ENCODE peak calls at places on chromosomes 11 and 22, in eight cellular contexts. N is pancreas, A is nephron progenitor cell, L is Calu3, D is left ventricle myocardium inferior, Z is neural crest cell, V is mammary epithelial cell, Q is neural progenitor cell. J is an unnamed sample.

GRCh38 chr11:117985953-117986887 is at the start of gene IL10RA:
- DNase-seq in Z (peak), A (peak), D (peak), V (peak), L (peak), N (peak), Q (peak), J (peak)

GRCh38 chr22:41216984-41217383 is 11.9 kb downstream of the L3MBTL2 start:
- DNase-seq in D (no peak), L (no peak), Q (no peak), A (no peak), Z (no peak), N (no peak), V (no peak), J (no peak)

GRCh38 chr11:96794152-96794551 is 404.3 kb downstream of the JRKL start:
- DNase-seq in Q (peak), L (no peak), A (no peak), D (no peak), Z (no peak), N (no peak), V (peak), J (no peak)

GRCh38 chr11:134736251-134737072 is 324.4 kb upstream of the B3GAT1 start:
- DNase-seq in Q (no peak), A (no peak), V (no peak), N (no peak), L (no peak), D (no peak), Z (no peak), J (no peak)

GRCh38 chr11:130071211-130071712 is 1.6 kb downstream of the APLP2 start:
- DNase-seq in Q (no peak), N (no peak), A (no peak), D (no peak), Z (no peak), V (peak), L (no peak), J (no peak)

GRCh38 chr11:69657911-69658605 is 17.1 kb downstream of the LTO1 start:
- DNase-seq in L (no peak), Z (peak), D (no peak), V (no peak), A (peak), Q (peak), N (no peak), J (peak)

GRCh38 chr11:19913236-19913892 is 200.7 kb downstream of the NAV2 start:
- DNase-seq in D (no peak), A (no peak), V (no peak), L (no peak), Q (no peak), N (peak), Z (no peak), J (no peak)

GRCh38 chr11:125902315-125902926 is 585 bp downstream of the PUS3 start:
- DNase-seq in V (no peak), Z (no peak), A (no peak), N (no peak), D (no peak), Q (no peak), L (no peak), J (no peak)

GRCh38 chr11:86737223-86737622 is 63.1 kb upstream of the PRSS23 start:
- DNase-seq in Z (no peak), L (no peak), V (no peak), A (no peak), N (no peak), D (no peak), Q (no peak), J (no peak)

GRCh38 chr11:13040969-13041561 is 31.9 kb downstream of the RASSF10 start:
- DNase-seq in V (no peak), Q (no peak), L (no peak), A (no peak), N (no peak), D (no peak), Z (no peak), J (no peak)

GRCh38 chr22:42300286-42301071 is 30.0 kb upstream of the TCF20 start:
- DNase-seq in N (no peak), L (peak), D (no peak), Z (no peak), Q (no peak), A (no peak), V (peak), J (no peak)

GRCh38 chr11:31449040-31449439 is 60.4 kb downstream of the IMMP1L start:
- DNase-seq in V (no peak), A (no peak), D (no peak), Z (no peak), N (no peak), L (no peak), Q (no peak), J (no peak)

DNA sequence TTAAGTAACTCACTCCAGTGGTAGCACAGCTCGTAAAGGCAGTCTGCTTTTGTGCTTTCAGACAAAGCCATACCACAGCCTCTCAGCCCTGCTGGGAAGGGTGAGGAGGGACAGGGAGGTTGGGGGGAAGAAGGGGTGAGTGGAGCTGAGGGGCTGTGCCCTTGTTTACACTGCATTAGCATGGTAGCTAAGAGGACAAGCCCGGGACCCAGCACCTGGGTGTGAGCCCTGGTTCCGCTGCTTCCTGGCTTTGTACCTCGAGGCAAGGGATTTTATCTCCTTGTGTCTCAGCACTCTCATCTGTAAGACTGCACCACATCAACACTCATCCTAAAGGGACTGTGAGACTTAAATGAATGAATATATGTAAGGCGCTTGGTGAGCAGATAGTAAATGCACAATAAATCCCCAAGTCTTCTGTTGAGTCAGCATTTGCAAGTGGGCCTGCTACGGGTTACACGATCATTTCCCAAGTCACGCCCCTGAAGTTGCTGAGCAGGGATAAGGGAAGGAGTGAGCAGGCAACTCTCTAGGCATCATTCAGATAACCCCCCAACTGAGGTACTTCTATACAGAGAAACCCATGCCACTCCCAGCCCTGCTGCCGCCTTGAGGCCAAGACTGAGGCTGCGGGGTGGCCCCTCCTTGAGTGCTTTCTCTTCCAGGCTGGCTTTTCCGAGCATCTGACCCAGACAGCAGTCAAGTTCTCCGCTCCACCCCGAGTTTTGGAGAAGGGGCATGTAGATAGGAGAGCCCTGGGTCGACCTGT is 7.5 kb downstream of the RASD2 start:
- DNase-seq in D (no peak), N (no peak), Q (peak), A (no peak), L (no peak), V (no peak), Z (no peak), J (no peak)
- TF ChIP-seq CTCF in D (no peak), N (no peak), Q (peak), A (no peak), L (no peak), V (no peak), Z (peak), J (no peak)

GRCh38 chr11:67237574-67237973 is 28.7 kb upstream of the GRK2 start:
- DNase-seq in V (no peak), L (no peak), D (no peak), N (no peak), Q (no peak), Z (no peak), A (no peak), J (no peak)

GRCh38 chr11:67240575-67241389 is 25.5 kb upstream of the GRK2 start:
- DNase-seq in Q (peak), L (peak), D (peak), V (peak), N (peak), A (peak), Z (no peak), J (peak)

GRCh38 chr11:67242548-67242947 is 23.7 kb upstream of the GRK2 start:
- DNase-seq in N (no peak), Q (no peak), D (no peak), Z (no peak), L (no peak), A (no peak), V (no peak), J (no peak)

GRCh38 chr11:67238894-67239794 is 27.1 kb upstream of the GRK2 start:
- DNase-seq in A (peak), V (peak), D (no peak), L (no peak), N (no peak), Z (no peak), Q (peak), J (no peak)

GRCh38 chr11:67239795-67240574 is 26.3 kb upstream of the GRK2 start:
- DNase-seq in D (peak), L (peak), Q (peak), V (peak), N (peak), A (peak), Z (peak), J (peak)
- TF ChIP-seq CTCF in D (peak), L (no peak), Q (no peak), V (no peak), N (no peak), A (no peak), Z (no peak), J (no peak)

GRCh38 chr11:57049749-57050148 is 61.0 kb downstream of the OR5AK2 start:
- DNase-seq in D (no peak), N (no peak), V (no peak), Z (no peak), A (no peak), Q (peak), L (no peak), J (no peak)

DNA sequence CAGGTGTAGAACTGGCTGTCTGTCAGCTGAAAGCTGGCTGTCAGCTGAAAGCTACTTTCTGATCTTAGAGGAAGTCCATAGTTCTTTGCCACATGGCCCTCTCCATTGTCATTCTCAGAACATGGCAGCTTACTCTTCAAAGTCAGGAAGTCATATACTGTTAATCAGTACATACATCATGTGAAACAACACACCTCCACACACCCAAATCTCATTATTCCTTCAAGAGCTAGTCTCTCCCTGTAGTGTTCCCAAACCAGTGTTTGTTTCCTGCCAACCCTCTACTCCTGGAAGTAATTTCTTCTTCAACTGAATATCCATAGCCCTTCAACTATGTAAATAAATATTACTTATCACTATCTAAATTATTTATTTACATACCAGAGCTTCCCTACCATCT is 58.9 kb downstream of the OR5AK2 start:
- DNase-seq in A (no peak), D (no peak), L (no peak), N (no peak), Z (no peak), V (no peak), Q (no peak), J (no peak)
- TF ChIP-seq CTCF in A (no peak), D (no peak), L (no peak), N (no peak), Z (no peak), V (no peak), Q (no peak), J (no peak)

GRCh38 chr11:64358907-64359711 is at the start of gene RPS6KA4:
- DNase-seq in V (peak), N (peak), Q (peak), D (peak), A (peak), Z (no peak), L (peak), J (peak)

GRCh38 chr11:64361659-64362058 is 2.7 kb downstream of the RPS6KA4 start:
- DNase-seq in L (no peak), Z (no peak), A (no peak), N (no peak), Q (no peak), D (no peak), V (no peak), J (no peak)

GRCh38 chr11:64360403-64360980 is 1.5 kb downstream of the RPS6KA4 start:
- DNase-seq in A (no peak), L (no peak), D (no peak), Z (no peak), Q (no peak), N (no peak), V (no peak), J (no peak)

GRCh38 chr11:64358536-64358906 is 441 bp upstream of the RPS6KA4 start:
- DNase-seq in V (peak), D (no peak), A (no peak), N (no peak), Z (no peak), Q (no peak), L (no peak), J (no peak)

GRCh38 chr11:64359712-64360402 is 895 bp downstream of the RPS6KA4 start:
- DNase-seq in V (peak), Q (no peak), Z (no peak), L (no peak), N (no peak), D (no peak), A (no peak), J (no peak)
- TF ChIP-seq CTCF in V (no peak), Q (no peak), Z (no peak), L (no peak), N (no peak), D (no peak), A (no peak), J (no peak)